ENCODE peak calls at places on chromosomes 12 and 14, in eight cellular contexts. B is BE2C, Z is RWPE1, C is GM23338, M is dorsolateral prefrontal cortex, R is GM13977, E is cardiac muscle cell, X is PC-9. Y is an unnamed sample.

GRCh38 chr14:90520326-90520725 is 123.5 kb downstream of the CALM1 start:
- DNase-seq in R (no peak), E (no peak), C (no peak), B (no peak), M (no peak), X (no peak), Z (no peak), Y (no peak)

GRCh38 chr12:27999970-28000369 is 27.4 kb upstream of the PTHLH start:
- DNase-seq in E (no peak), C (no peak), M (no peak), X (no peak), Z (no peak), R (no peak), B (no peak), Y (no peak)

GRCh38 chr12:64181504-64182291 is 40.4 kb downstream of the KICS2 start:
- DNase-seq in M (peak; percentile 48), C (peak; percentile 42), Z (peak; percentile 85), E (peak; percentile 92), B (peak; percentile 53), X (peak; percentile 58), R (no peak), Y (peak; percentile 43)

GRCh38 chr14:67440513-67440912 is 28.5 kb upstream of the PLEK2 start:
- DNase-seq in E (no peak), Z (no peak), X (peak; percentile 44), C (no peak), M (no peak), R (no peak), B (no peak), Y (no peak)

GRCh38 chr12:2052861-2053674 is at the start of gene CACNA1C:
- DNase-seq in R (peak; percentile 69), C (peak; percentile 71), E (peak; percentile 75), Z (peak; percentile 10), M (peak; percentile 58), B (peak; percentile 64), X (no peak), Y (peak; percentile 67)

GRCh38 chr14:74945852-74946658 is 9.3 kb downstream of the PGF start:
- DNase-seq in X (peak; percentile 91), M (peak; percentile 67), C (peak; percentile 90), Z (peak; percentile 72), E (peak; percentile 77), R (peak; percentile 93), B (peak; percentile 89), Y (peak; percentile 87)

GRCh38 chr14:72740504-72740961 is 153.4 kb downstream of the DPF3 start:
- DNase-seq in M (no peak), E (no peak), Z (no peak), R (no peak), B (no peak), X (no peak), C (no peak), Y (no peak)

GRCh38 chr12:19021646-19022045 is 107.9 kb upstream of the PLEKHA5 start:
- DNase-seq in X (no peak), B (no peak), Z (no peak), C (no peak), E (no peak), M (no peak), R (no peak), Y (no peak)

GRCh38 chr14:68774771-68775613 is 17.9 kb downstream of the ZFP36L1 start:
- DNase-seq in E (no peak), M (no peak), R (no peak), B (no peak), Z (no peak), X (no peak), C (no peak), Y (no peak)

GRCh38 chr14:100303179-100303578 is 3.1 kb downstream of the SLC25A29 start:
- DNase-seq in E (no peak), C (peak; percentile 55), X (no peak), M (no peak), B (peak; percentile 53), R (no peak), Z (no peak), Y (peak; percentile 45)

GRCh38 chr12:20476551-20476950 is 108.2 kb downstream of the PDE3A start:
- DNase-seq in E (no peak), Z (no peak), B (no peak), R (no peak), M (no peak), X (no peak), C (no peak), Y (no peak)

GRCh38 chr12:116009805-116010204 is 267.7 kb downstream of the MED13L start:
- DNase-seq in E (no peak), X (no peak), M (no peak), C (peak; percentile 56), R (no peak), B (no peak), Z (no peak), Y (no peak)

GRCh38 chr14:102164964-102165363 is 25.3 kb downstream of the WDR20 start:
- DNase-seq in Z (no peak), C (no peak), B (no peak), R (no peak), X (no peak), M (no peak), E (no peak), Y (no peak)

DNA sequence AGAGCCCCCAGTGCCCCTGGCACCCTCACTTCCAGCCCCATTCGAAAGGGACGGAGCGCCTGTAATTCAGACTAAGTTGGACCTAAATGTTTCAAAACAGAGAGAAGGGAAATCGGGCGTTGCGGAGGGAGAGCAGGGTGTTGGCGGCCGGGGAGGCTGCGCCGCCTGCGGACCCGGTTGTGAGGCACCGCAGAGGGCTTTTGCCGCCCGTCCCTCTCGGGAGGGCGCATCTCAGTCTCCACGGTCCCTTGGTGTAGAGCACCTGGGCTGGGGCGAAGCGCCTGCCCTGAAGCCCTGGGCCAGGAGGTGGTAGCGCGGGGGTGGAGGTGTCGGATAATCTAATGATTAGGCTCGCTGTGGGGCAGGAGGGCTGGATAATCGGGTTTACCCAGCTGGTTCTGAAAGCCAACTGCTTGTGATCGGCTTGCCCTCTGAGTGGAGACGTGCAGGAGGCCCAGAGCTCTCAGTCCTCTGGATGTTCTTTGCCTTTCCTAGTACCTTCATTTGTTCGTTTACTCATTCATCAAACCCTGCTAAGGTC is 884 bp downstream of the DAAM1 start:
- DNase-seq in E (peak; percentile 33), X (no peak), Z (peak; percentile 20), B (no peak), C (peak; percentile 28), M (no peak), R (no peak), Y (peak; percentile 82)
- TF ChIP-seq CTCF in E (peak; percentile 9), X (no peak), Z (no peak), B (no peak), C (no peak), M (no peak), R (no peak), Y (no peak)

GRCh38 chr12:49984476-49984890 is 11.7 kb downstream of the AQP6 start:
- DNase-seq in Z (no peak), M (no peak), R (no peak), B (peak; percentile 61), C (no peak), E (no peak), X (no peak), Y (peak; percentile 91)

GRCh38 chr12:49984960-49985359 is 12.2 kb downstream of the AQP6 start:
- DNase-seq in E (no peak), R (no peak), X (no peak), M (no peak), B (no peak), Z (no peak), C (no peak), Y (no peak)

GRCh38 chr12:49985981-49986380 is 13.2 kb downstream of the AQP6 start:
- DNase-seq in B (no peak), C (no peak), Z (no peak), M (no peak), E (no peak), R (no peak), X (no peak), Y (no peak)

GRCh38 chr12:49982246-49983229 is 9.8 kb downstream of the AQP6 start:
- DNase-seq in B (no peak), M (no peak), R (no peak), X (no peak), Z (no peak), E (peak; percentile 52), C (no peak), Y (no peak)

DNA sequence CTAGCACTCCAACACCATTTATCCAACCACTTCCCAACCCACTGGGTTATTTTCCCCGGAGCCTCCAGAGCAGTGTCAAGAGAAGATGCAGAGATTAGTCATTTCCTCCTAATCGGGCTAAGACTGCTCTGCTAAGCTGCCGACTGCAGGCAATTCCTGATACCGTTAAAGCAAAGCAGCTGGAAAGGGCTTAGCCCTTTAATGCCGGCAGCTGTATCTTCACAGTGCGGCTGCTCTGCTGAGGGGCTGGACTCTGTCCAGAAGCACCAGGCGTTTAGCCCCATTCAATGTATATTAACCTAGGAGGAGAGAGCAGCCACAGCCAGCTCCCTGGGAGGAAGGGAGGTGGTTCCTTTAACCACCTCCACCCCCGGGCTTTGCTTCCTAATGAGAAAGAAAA is 11.1 kb downstream of the AQP6 start:
- DNase-seq in Z (peak; percentile 68), E (peak; percentile 92), B (peak; percentile 86), X (no peak), C (no peak), R (no peak), M (no peak), Y (peak; percentile 90)
- TF ChIP-seq CTCF in Z (no peak), E (peak; percentile 8), B (no peak), X (no peak), C (no peak), R (no peak), M (no peak), Y (no peak)

GRCh38 chr12:123063535-123063934 is 83.1 kb downstream of the ARL6IP4 start:
- DNase-seq in B (peak; percentile 58), E (no peak), C (peak; percentile 89), M (no peak), X (no peak), Z (no peak), R (no peak), Y (peak; percentile 46)
- TF ChIP-seq CTCF in B (peak; percentile 65), E (peak; percentile 45), C (peak; percentile 75), M (no peak), X (peak; percentile 54), Z (no peak), R (peak; percentile 38), Y (peak; percentile 71)

GRCh38 chr12:91331371-91331770 is 148.8 kb upstream of the DCN start:
- DNase-seq in B (no peak), M (no peak), R (no peak), C (no peak), X (no peak), Z (no peak), E (no peak), Y (peak; percentile 30)

GRCh38 chr12:91333966-91334365 is 151.3 kb upstream of the DCN start:
- DNase-seq in B (no peak), Z (no peak), M (no peak), R (no peak), X (no peak), C (no peak), E (no peak), Y (no peak)

GRCh38 chr12:91327889-91328288 is 145.3 kb upstream of the DCN start:
- DNase-seq in E (peak; percentile 61), C (no peak), Z (no peak), X (no peak), B (no peak), M (no peak), R (no peak), Y (no peak)

GRCh38 chr12:91335724-91336123 is 153.1 kb upstream of the DCN start:
- DNase-seq in M (no peak), B (no peak), E (peak; percentile 21), R (no peak), C (no peak), Z (no peak), X (no peak), Y (no peak)

GRCh38 chr12:91332305-91332704 is 149.7 kb upstream of the DCN start:
- DNase-seq in B (no peak), Z (no peak), M (no peak), C (no peak), R (no peak), E (peak; percentile 58), X (no peak), Y (no peak)
- TF ChIP-seq CTCF in B (peak; percentile 19), Z (no peak), M (no peak), C (no peak), R (no peak), E (no peak), X (no peak), Y (no peak)

GRCh38 chr14:52678591-52678990 is 16.8 kb downstream of the ERO1A start:
- DNase-seq in X (no peak), M (no peak), Z (no peak), B (no peak), R (no peak), C (peak; percentile 43), E (no peak), Y (no peak)
- TF ChIP-seq CTCF in X (peak; percentile 54), M (no peak), Z (peak; percentile 22), B (peak; percentile 60), R (no peak), C (peak; percentile 27), E (no peak), Y (peak; percentile 32)

Y was measured in WERI-Rb-1.